ENCODE peak calls at places on chromosome 6, in eight cellular contexts. D is HCT116, U is A549, E is sigmoid colon, Z is H1, R is tibial nerve, M is Peyer's patch, T is prostate gland. W is an unnamed sample. For H3K4me1 and H3K9me3, the result is how much of the 10 kb centered on the place peaks cover.

GRCh38 chr6:12528581-12529363 is 187.8 kb upstream of the PHACTR1 start:
- DNase-seq in D (no peak), U (no peak), E (no peak), Z (no peak), R (no peak), M (peak), T (no peak), W (no peak)

GRCh38 chr6:132132420-132132819 is 181.2 kb upstream of the CCN2 start:
- DNase-seq in D (no peak), U (no peak), E (no peak), Z (no peak), R (no peak), M (no peak), T (no peak), W (no peak)

GRCh38 chr6:168713839-168714238 is 272.9 kb downstream of the SMOC2 start:
- DNase-seq in D (peak), U (peak), E (no peak), Z (no peak), R (no peak), M (peak), T (no peak), W (no peak)

GRCh38 chr6:107805504-107805903 is 18.6 kb downstream of the SCML4 start:
- DNase-seq in D (no peak), U (no peak), E (no peak), Z (no peak), R (no peak), M (no peak), T (no peak), W (no peak)

GRCh38 chr6:166467436-166468000 is 84.8 kb upstream of the MPC1 start:
- DNase-seq in D (no peak), U (no peak), E (no peak), Z (no peak), R (no peak), M (no peak), T (no peak), W (no peak)

GRCh38 chr6:36727491-36728021 is 29.9 kb downstream of the RAB44 start:
- DNase-seq in D (no peak), U (no peak), E (no peak), Z (no peak), R (no peak), M (no peak), T (no peak), W (no peak)

GRCh38 chr6:129672345-129672691 is 37.7 kb downstream of the ARHGAP18 start:
- DNase-seq in D (no peak), U (no peak), E (no peak), Z (no peak), R (no peak), M (no peak), T (no peak), W (no peak)

GRCh38 chr6:3410385-3411360 is 46.2 kb downstream of the SLC22A23 start:
- DNase-seq in D (peak), U (no peak), E (peak), Z (no peak), R (peak), M (peak), T (no peak), W (peak)

GRCh38 chr6:170298688-170299087 is 7.8 kb upstream of the DLL1 start:
- DNase-seq in D (no peak), U (no peak), E (no peak), Z (no peak), R (no peak), M (no peak), T (no peak), W (no peak)

GRCh38 chr6:100344321-100344720 is 120.4 kb downstream of the SIM1 start:
- DNase-seq in D (no peak), U (no peak), E (no peak), Z (no peak), R (no peak), M (no peak), T (no peak), W (no peak)

GRCh38 chr6:136341967-136342366 is 52.3 kb upstream of the BCLAF1 start:
- DNase-seq in D (no peak), U (no peak), E (no peak), Z (no peak), R (no peak), M (no peak), T (no peak), W (no peak)

GRCh38 chr6:1267057-1267732 is 44.7 kb upstream of the FOXQ1 start:
- DNase-seq in D (no peak), U (peak), E (no peak), Z (no peak), R (no peak), M (no peak), T (no peak), W (no peak)

GRCh38 chr6:100838011-100838410 is 43.1 kb downstream of the ASCC3 start:
- DNase-seq in D (no peak), U (no peak), E (no peak), Z (no peak), R (no peak), M (no peak), T (no peak), W (no peak)

GRCh38 chr6:91482498-91482897 is 895.6 kb upstream of the MAP3K7 start:
- DNase-seq in D (no peak), U (no peak), E (no peak), Z (no peak), R (no peak), M (no peak), T (no peak), W (no peak)

GRCh38 chr6:165820407-165820806 is 157.4 kb upstream of the PDE10A start:
- DNase-seq in D (no peak), U (no peak), E (no peak), Z (no peak), R (no peak), M (no peak), T (no peak), W (no peak)

GRCh38 chr6:77178821-77179220 is 284.5 kb downstream of the HTR1B start:
- DNase-seq in D (no peak), U (no peak), E (no peak), Z (no peak), R (no peak), M (no peak), T (no peak), W (no peak)

GRCh38 chr6:152112503-152113261 is 305.2 kb downstream of the ESR1 start:
- DNase-seq in D (no peak), U (no peak), E (peak), Z (no peak), R (peak), M (no peak), T (no peak), W (peak)

GRCh38 chr6:3139090-3139903 is 18.0 kb downstream of the TUBB2A start:
- DNase-seq in D (no peak), U (peak), E (peak), Z (no peak), R (peak), M (peak), T (peak), W (peak)

GRCh38 chr6:7431241-7431593 is 41.6 kb downstream of the RIOK1 start:
- DNase-seq in D (no peak), U (no peak), E (no peak), Z (no peak), R (no peak), M (no peak), T (no peak), W (no peak)

GRCh38 chr6:111874030-111874425 is 776 bp upstream of the FYN start:
- DNase-seq in D (no peak), U (no peak), E (no peak), Z (no peak), R (peak), M (no peak), T (no peak), W (peak)

GRCh38 chr6:41591859-41592502 is 45.8 kb downstream of the FOXP4 start:
- DNase-seq in D (peak), U (peak), E (peak), Z (no peak), R (peak), M (peak), T (peak), W (peak)

GRCh38 chr6:131013495-131013894 is 49.5 kb downstream of the EPB41L2 start:
- DNase-seq in D (no peak), U (no peak), E (no peak), Z (no peak), R (peak), M (no peak), T (no peak), W (no peak)

GRCh38 chr6:125220712-125221111 is 67.1 kb downstream of the TPD52L1 start:
- DNase-seq in D (no peak), U (no peak), E (peak), Z (no peak), R (no peak), M (no peak), T (peak), W (no peak)

GRCh38 chr6:83198486-83199172 is 5.5 kb downstream of the RWDD2A start:
- DNase-seq in D (no peak), U (no peak), E (no peak), Z (no peak), R (no peak), M (no peak), T (no peak), W (no peak)
- H3K4me1 ChIP-seq in D (under half), U (under half), E (under half), Z (under half), R (under half), M (under half), T (under half), W (under half)

DNA sequence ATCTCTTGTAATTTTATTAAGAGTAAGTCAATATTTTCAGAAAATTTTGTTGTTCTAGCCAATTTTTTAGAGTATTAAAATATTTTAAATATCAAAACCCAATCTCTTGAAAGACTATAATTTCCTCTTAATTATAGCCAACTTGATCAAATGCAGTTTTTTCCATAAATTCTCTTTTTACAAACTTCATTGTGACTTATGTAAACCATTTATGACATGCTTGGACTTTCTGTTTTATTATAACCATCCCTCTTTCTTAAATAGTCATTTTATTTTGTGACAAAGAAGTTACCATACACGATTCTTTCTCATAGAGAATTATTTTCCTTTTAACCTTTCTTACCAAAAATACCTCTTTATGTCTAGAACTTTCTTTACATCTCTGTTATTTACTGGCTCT is 1075.5 kb downstream of the KHDRBS2 start:
- DNase-seq in D (no peak), U (no peak), E (no peak), Z (no peak), R (no peak), M (no peak), T (no peak), W (no peak)
- H3K9me3 ChIP-seq in D (under half), U (under half), E (under half), Z (under half), R (under half), M (under half), T (under half), W (under half)

GRCh38 chr6:16759646-16760535 is 1.4 kb downstream of the ATXN1 start:
- DNase-seq in D (no peak), U (peak), E (peak), Z (no peak), R (peak), M (peak), T (peak), W (peak)
- TF ChIP-seq POLR2A in D (no peak), U (peak), E (peak), Z (no peak), R (peak), M (peak), T (peak), W (peak)

GRCh38 chr6:6002005-6002808 is 4.5 kb downstream of the NRN1 start:
- DNase-seq in D (no peak), U (no peak), E (no peak), Z (no peak), R (no peak), M (no peak), T (no peak), W (no peak)

GRCh38 chr6:6002809-6003333 is 3.9 kb downstream of the NRN1 start:
- DNase-seq in D (no peak), U (no peak), E (no peak), Z (no peak), R (no peak), M (no peak), T (no peak), W (no peak)

GRCh38 chr6:6004147-6004995 is 2.4 kb downstream of the NRN1 start:
- DNase-seq in D (no peak), U (no peak), E (no peak), Z (no peak), R (no peak), M (no peak), T (no peak), W (no peak)

GRCh38 chr6:6001443-6001842 is 5.3 kb downstream of the NRN1 start:
- DNase-seq in D (no peak), U (no peak), E (no peak), Z (no peak), R (no peak), M (no peak), T (no peak), W (no peak)

DNA sequence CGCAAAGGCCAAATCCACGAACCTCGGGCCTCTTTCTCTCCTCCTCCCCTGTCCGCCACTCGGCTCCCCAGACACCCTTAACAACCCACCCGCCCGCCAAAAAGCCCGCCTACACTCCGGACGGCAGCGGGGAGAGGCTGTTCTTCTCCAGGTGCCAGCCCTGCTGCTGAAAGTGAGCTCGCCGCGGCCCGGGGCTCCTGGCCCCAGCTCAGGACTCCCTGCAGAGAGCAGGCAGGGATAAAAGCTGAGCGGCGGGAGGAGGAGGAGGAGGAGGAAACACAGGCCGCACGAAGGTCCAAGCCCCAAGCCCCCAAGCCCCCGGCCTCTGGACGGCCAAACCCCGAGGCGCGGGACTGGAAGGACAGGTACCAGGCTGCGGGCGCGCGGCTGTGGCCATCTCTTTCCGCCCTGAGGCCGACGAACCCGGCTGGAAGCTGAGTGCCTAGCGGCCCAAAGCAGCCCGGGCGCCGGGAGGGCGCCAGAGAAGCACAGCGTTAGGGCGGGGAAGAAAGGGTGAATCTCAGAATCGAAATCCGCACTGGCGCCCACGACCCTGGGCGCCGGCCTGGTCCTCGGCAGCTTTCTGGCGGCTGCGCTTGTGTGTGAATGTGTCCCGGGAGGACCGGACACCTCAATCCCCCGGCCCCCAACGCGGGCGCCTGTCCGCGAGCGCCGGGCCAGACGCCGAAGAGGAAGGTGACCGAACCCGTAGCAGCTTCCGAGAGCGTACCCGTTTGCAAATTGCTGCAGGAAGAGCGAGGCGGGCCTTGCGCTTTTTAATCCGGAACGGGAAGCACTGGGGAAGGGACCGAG is 3.2 kb downstream of the NRN1 start:
- DNase-seq in D (no peak), U (no peak), E (no peak), Z (no peak), R (no peak), M (no peak), T (no peak), W (no peak)
- H3K4me1 ChIP-seq in D (under half), U (under half), E (half or more), Z (under half), R (under half), M (under half), T (under half), W (under half)

GRCh38 chr6:31806470-31807272 is at the start of gene LSM2:
- DNase-seq in D (peak), U (peak), E (peak), Z (no peak), R (peak), M (peak), T (peak), W (peak)
- H3K9me3 ChIP-seq in D (under half), U (under half), E (under half), Z (under half), R (under half), M (under half), T (under half), W (under half)

GRCh38 chr6:117483004-117483644 is 650 bp downstream of the DCBLD1 start:
- DNase-seq in D (no peak), U (no peak), E (peak), Z (no peak), R (no peak), M (peak), T (peak), W (peak)
- TF ChIP-seq POLR2A in D (no peak), U (no peak), E (no peak), Z (no peak), R (no peak), M (no peak), T (peak), W (no peak)